ENCODE peak calls at places on chromosomes 11 and 22, in nine cellular contexts. A is NCI-H1092 treated with DMSO at 0.1 percent for 48 hours; R is naive thymus-derived CD4-positive, alpha-beta T cell; M is head of caudate nucleus; S is NCI-H1436; Z is substantia nigra; I is LoVo; Y is HCT116; Q is T-helper 2 cell treated with Interferon-gamma antibody and Interleukin-4, amounts not matched to agents 5 μg/mL and 100 μg/mL, for 36 hours. H is an unnamed sample.

GRCh38 chr11:112016765-112017356 is 8.3 kb upstream of the DLAT start:
- DNase-seq in A (no peak), R (no peak), M (no peak), S (no peak), Z (no peak), I (no peak), Y (no peak), Q (no peak), H (no peak)

GRCh38 chr11:124879229-124879998 is 14.2 kb downstream of the ROBO3 start:
- DNase-seq in A (no peak), R (no peak), M (no peak), S (no peak), Z (no peak), I (no peak), Y (no peak), Q (no peak), H (no peak)

GRCh38 chr11:728901-729491 is 18.3 kb upstream of the TALDO1 start:
- DNase-seq in A (no peak), R (no peak), M (no peak), S (no peak), Z (no peak), I (no peak), Y (no peak), Q (no peak), H (no peak)

GRCh38 chr11:77799338-77799737 is 21.2 kb downstream of the RSF1 start:
- DNase-seq in A (no peak), R (no peak), M (no peak), S (no peak), Z (no peak), I (no peak), Y (no peak), Q (no peak), H (no peak)

GRCh38 chr22:48748860-48749554 is 1078.7 kb downstream of the BRD1 start:
- DNase-seq in A (no peak), R (no peak), M (no peak), S (no peak), Z (no peak), I (no peak), Y (no peak), Q (no peak), H (no peak)

GRCh38 chr11:79390923-79391322 is 49.9 kb downstream of the TENM4 start:
- DNase-seq in A (no peak), R (no peak), M (no peak), S (no peak), Z (no peak), I (no peak), Y (no peak), Q (no peak), H (no peak)

GRCh38 chr22:44392446-44392921 is 79.7 kb upstream of the SHISAL1 start:
- DNase-seq in A (no peak), R (no peak), M (no peak), S (no peak), Z (no peak), I (no peak), Y (no peak), Q (no peak), H (no peak)

GRCh38 chr11:132496341-132496740 is 1036.0 kb downstream of the OPCML start:
- DNase-seq in A (peak), R (no peak), M (no peak), S (no peak), Z (no peak), I (no peak), Y (no peak), Q (no peak), H (no peak)

GRCh38 chr11:65493367-65494176 is 5.3 kb upstream of the MALAT1 start:
- DNase-seq in A (no peak), R (no peak), M (no peak), S (no peak), Z (no peak), I (peak), Y (peak), Q (no peak), H (peak)

GRCh38 chr22:49208003-49208402 is 619.7 kb downstream of the BRD1 start:
- DNase-seq in A (no peak), R (no peak), M (peak), S (no peak), Z (no peak), I (no peak), Y (no peak), Q (no peak), H (no peak)

GRCh38 chr11:10941429-10941828 is 83.6 kb upstream of the ZBED5 start:
- DNase-seq in A (no peak), R (no peak), M (no peak), S (no peak), Z (no peak), I (no peak), Y (no peak), Q (no peak), H (no peak)

GRCh38 chr11:86183694-86184093 is 60.9 kb upstream of the EED start:
- DNase-seq in A (no peak), R (no peak), M (no peak), S (no peak), Z (no peak), I (no peak), Y (no peak), Q (peak), H (peak)

GRCh38 chr11:121351089-121351488 is 58.5 kb downstream of the SC5D start:
- DNase-seq in A (no peak), R (no peak), M (no peak), S (no peak), Z (no peak), I (no peak), Y (no peak), Q (no peak), H (no peak)

GRCh38 chr22:44242946-44243724 is 62.4 kb downstream of the PARVG start:
- DNase-seq in A (no peak), R (no peak), M (no peak), S (no peak), Z (no peak), I (no peak), Y (no peak), Q (no peak), H (no peak)

GRCh38 chr22:20455709-20456063 is 18.1 kb upstream of the SCARF2 start:
- DNase-seq in A (no peak), R (no peak), M (no peak), S (no peak), Z (no peak), I (no peak), Y (no peak), Q (no peak), H (no peak)

GRCh38 chr11:13065200-13065787 is 56.2 kb downstream of the RASSF10 start:
- DNase-seq in A (no peak), R (no peak), M (no peak), S (no peak), Z (no peak), I (no peak), Y (no peak), Q (no peak), H (no peak)

GRCh38 chr22:44746836-44747519 is 5.4 kb upstream of the ARHGAP8 start:
- DNase-seq in A (no peak), R (no peak), M (no peak), S (no peak), Z (no peak), I (no peak), Y (no peak), Q (no peak), H (no peak)

GRCh38 chr11:120719348-120719747 is 207.8 kb downstream of the GRIK4 start:
- DNase-seq in A (no peak), R (no peak), M (no peak), S (no peak), Z (no peak), I (no peak), Y (no peak), Q (no peak), H (no peak)

GRCh38 chr11:72848846-72849466 is 34.7 kb downstream of the ATG16L2 start:
- DNase-seq in A (peak), R (peak), M (no peak), S (peak), Z (no peak), I (no peak), Y (no peak), Q (no peak), H (no peak)

GRCh38 chr11:47270331-47271271 is 668 bp downstream of the MADD start:
- DNase-seq in A (peak), R (peak), M (no peak), S (no peak), Z (no peak), I (peak), Y (no peak), Q (peak), H (no peak)

GRCh38 chr22:27802389-27803079 is 978 bp upstream of the MN1 start:
- DNase-seq in A (no peak), R (no peak), M (no peak), S (no peak), Z (no peak), I (no peak), Y (no peak), Q (no peak), H (no peak)

GRCh38 chr11:69949327-69949726 is 128.8 kb upstream of the ANO1 start:
- DNase-seq in A (no peak), R (no peak), M (no peak), S (no peak), Z (no peak), I (peak), Y (peak), Q (no peak), H (peak)

GRCh38 chr22:23137468-23137867 is 4.3 kb downstream of the RSPH14 start:
- DNase-seq in A (no peak), R (no peak), M (no peak), S (no peak), Z (no peak), I (no peak), Y (no peak), Q (no peak), H (no peak)

GRCh38 chr11:73283316-73284035 is 11.3 kb downstream of the P2RY6 start:
- DNase-seq in A (no peak), R (no peak), M (no peak), S (no peak), Z (no peak), I (no peak), Y (no peak), Q (no peak), H (no peak)

GRCh38 chr22:41664490-41664889 is 24.2 kb downstream of the SNU13 start:
- DNase-seq in A (no peak), R (no peak), M (no peak), S (no peak), Z (no peak), I (no peak), Y (no peak), Q (no peak), H (no peak)

GRCh38 chr11:35484435-35484834 is 41.0 kb downstream of the PAMR1 start:
- DNase-seq in A (no peak), R (no peak), M (no peak), S (no peak), Z (no peak), I (no peak), Y (no peak), Q (no peak), H (no peak)

GRCh38 chr11:94107363-94107762 is 21.3 kb upstream of the PANX1 start:
- DNase-seq in A (no peak), R (no peak), M (no peak), S (no peak), Z (no peak), I (no peak), Y (no peak), Q (no peak), H (no peak)

GRCh38 chr11:3192511-3193372 is 25.9 kb downstream of the MRGPRG start:
- DNase-seq in A (no peak), R (no peak), M (no peak), S (no peak), Z (no peak), I (no peak), Y (no peak), Q (no peak), H (no peak)

H was measured in retinal pigment epithelial cell.